ENCODE peak calls at places on chromosomes 12 and 14, in six cellular contexts. One of them, this sample, is unnamed.

GRCh38 chr14:72576258-72576657 is 317.6 kb downstream of the DPF3 start:
- DNase-seq in neuronal stem cell: no peak
- DNase-seq in WTC11: no peak
- DNase-seq in AG10803: no peak
- DNase-seq in stimulated activated CD4-positive, alpha-beta T cell treated with anti-CD3 and anti-CD28 coated beads, Interleukin-4, amount 100 ng/mL, for 24 hours: no peak
- DNase-seq in NCI-H510A treated with DMSO at 0.1 percent for 48 hours: no peak
- DNase-seq in this sample: no peak

GRCh38 chr12:42380733-42381132 is 54.8 kb downstream of the PPHLN1 start:
- DNase-seq in neuronal stem cell: no peak
- DNase-seq in WTC11: no peak
- DNase-seq in AG10803: no peak
- DNase-seq in stimulated activated CD4-positive, alpha-beta T cell treated with anti-CD3 and anti-CD28 coated beads, Interleukin-4, amount 100 ng/mL, for 24 hours: no peak
- DNase-seq in NCI-H510A treated with DMSO at 0.1 percent for 48 hours: no peak
- DNase-seq in this sample: no peak

GRCh38 chr12:22631863-22632463 is 7.0 kb downstream of the ETNK1 start:
- DNase-seq in neuronal stem cell: no peak
- DNase-seq in WTC11: no peak
- DNase-seq in AG10803: peak
- DNase-seq in stimulated activated CD4-positive, alpha-beta T cell treated with anti-CD3 and anti-CD28 coated beads, Interleukin-4, amount 100 ng/mL, for 24 hours: no peak
- DNase-seq in NCI-H510A treated with DMSO at 0.1 percent for 48 hours: peak
- DNase-seq in this sample: peak

GRCh38 chr12:75548879-75549278 is 37.5 kb upstream of the KRR1 start:
- DNase-seq in neuronal stem cell: no peak
- DNase-seq in WTC11: no peak
- DNase-seq in AG10803: no peak
- DNase-seq in stimulated activated CD4-positive, alpha-beta T cell treated with anti-CD3 and anti-CD28 coated beads, Interleukin-4, amount 100 ng/mL, for 24 hours: no peak
- DNase-seq in NCI-H510A treated with DMSO at 0.1 percent for 48 hours: peak
- DNase-seq in this sample: no peak

GRCh38 chr12:116160196-116160595 is 117.3 kb downstream of the MED13L start:
- DNase-seq in neuronal stem cell: no peak
- DNase-seq in WTC11: no peak
- DNase-seq in AG10803: peak
- DNase-seq in stimulated activated CD4-positive, alpha-beta T cell treated with anti-CD3 and anti-CD28 coated beads, Interleukin-4, amount 100 ng/mL, for 24 hours: no peak
- DNase-seq in NCI-H510A treated with DMSO at 0.1 percent for 48 hours: no peak
- DNase-seq in this sample: no peak

GRCh38 chr14:50943943-50944646 is at the start of gene PYGL:
- DNase-seq in neuronal stem cell: peak
- DNase-seq in WTC11: peak
- DNase-seq in AG10803: peak
- DNase-seq in stimulated activated CD4-positive, alpha-beta T cell treated with anti-CD3 and anti-CD28 coated beads, Interleukin-4, amount 100 ng/mL, for 24 hours: peak
- DNase-seq in NCI-H510A treated with DMSO at 0.1 percent for 48 hours: peak
- DNase-seq in this sample: peak

GRCh38 chr12:22684526-22685118 is 59.7 kb downstream of the ETNK1 start:
- DNase-seq in neuronal stem cell: peak
- DNase-seq in WTC11: no peak
- DNase-seq in AG10803: peak
- DNase-seq in stimulated activated CD4-positive, alpha-beta T cell treated with anti-CD3 and anti-CD28 coated beads, Interleukin-4, amount 100 ng/mL, for 24 hours: no peak
- DNase-seq in NCI-H510A treated with DMSO at 0.1 percent for 48 hours: peak
- DNase-seq in this sample: peak

GRCh38 chr14:64265222-64265621 is 28.9 kb downstream of the ESR2 start:
- DNase-seq in neuronal stem cell: no peak
- DNase-seq in WTC11: no peak
- DNase-seq in AG10803: no peak
- DNase-seq in stimulated activated CD4-positive, alpha-beta T cell treated with anti-CD3 and anti-CD28 coated beads, Interleukin-4, amount 100 ng/mL, for 24 hours: no peak
- DNase-seq in NCI-H510A treated with DMSO at 0.1 percent for 48 hours: no peak
- DNase-seq in this sample: no peak

GRCh38 chr14:103696466-103697071 is 18.7 kb downstream of the XRCC3 start:
- DNase-seq in neuronal stem cell: no peak
- DNase-seq in WTC11: no peak
- DNase-seq in AG10803: peak
- DNase-seq in stimulated activated CD4-positive, alpha-beta T cell treated with anti-CD3 and anti-CD28 coated beads, Interleukin-4, amount 100 ng/mL, for 24 hours: no peak
- DNase-seq in NCI-H510A treated with DMSO at 0.1 percent for 48 hours: peak
- DNase-seq in this sample: no peak

GRCh38 chr14:21978184-21978998 is 304.8 kb upstream of the OR4E1 start:
- DNase-seq in neuronal stem cell: peak
- DNase-seq in WTC11: peak
- DNase-seq in AG10803: peak
- DNase-seq in stimulated activated CD4-positive, alpha-beta T cell treated with anti-CD3 and anti-CD28 coated beads, Interleukin-4, amount 100 ng/mL, for 24 hours: peak
- DNase-seq in NCI-H510A treated with DMSO at 0.1 percent for 48 hours: no peak
- DNase-seq in this sample: peak

GRCh38 chr12:116598341-116599284 is 39.4 kb downstream of the MAP1LC3B2 start:
- DNase-seq in neuronal stem cell: no peak
- DNase-seq in WTC11: no peak
- DNase-seq in AG10803: peak
- DNase-seq in stimulated activated CD4-positive, alpha-beta T cell treated with anti-CD3 and anti-CD28 coated beads, Interleukin-4, amount 100 ng/mL, for 24 hours: no peak
- DNase-seq in NCI-H510A treated with DMSO at 0.1 percent for 48 hours: peak
- DNase-seq in this sample: peak

GRCh38 chr14:99909500-99910064 is 116.4 kb downstream of the EML1 start:
- DNase-seq in neuronal stem cell: no peak
- DNase-seq in WTC11: no peak
- DNase-seq in AG10803: no peak
- DNase-seq in stimulated activated CD4-positive, alpha-beta T cell treated with anti-CD3 and anti-CD28 coated beads, Interleukin-4, amount 100 ng/mL, for 24 hours: no peak
- DNase-seq in NCI-H510A treated with DMSO at 0.1 percent for 48 hours: no peak
- DNase-seq in this sample: no peak

GRCh38 chr14:96501383-96501745 is 818 bp upstream of the PAPOLA start:
- DNase-seq in neuronal stem cell: no peak
- DNase-seq in WTC11: no peak
- DNase-seq in AG10803: no peak
- DNase-seq in stimulated activated CD4-positive, alpha-beta T cell treated with anti-CD3 and anti-CD28 coated beads, Interleukin-4, amount 100 ng/mL, for 24 hours: no peak
- DNase-seq in NCI-H510A treated with DMSO at 0.1 percent for 48 hours: peak
- DNase-seq in this sample: peak

GRCh38 chr12:90027041-90027440 is 318.4 kb upstream of the ATP2B1 start:
- DNase-seq in neuronal stem cell: no peak
- DNase-seq in WTC11: no peak
- DNase-seq in AG10803: no peak
- DNase-seq in stimulated activated CD4-positive, alpha-beta T cell treated with anti-CD3 and anti-CD28 coated beads, Interleukin-4, amount 100 ng/mL, for 24 hours: no peak
- DNase-seq in NCI-H510A treated with DMSO at 0.1 percent for 48 hours: no peak
- DNase-seq in this sample: no peak

GRCh38 chr12:93819048-93819491 is 141.9 kb downstream of the CRADD start:
- DNase-seq in neuronal stem cell: no peak
- DNase-seq in WTC11: no peak
- DNase-seq in AG10803: peak
- DNase-seq in stimulated activated CD4-positive, alpha-beta T cell treated with anti-CD3 and anti-CD28 coated beads, Interleukin-4, amount 100 ng/mL, for 24 hours: no peak
- DNase-seq in NCI-H510A treated with DMSO at 0.1 percent for 48 hours: no peak
- DNase-seq in this sample: peak

GRCh38 chr14:101037021-101037817 is 133.7 kb upstream of the RTL1 start:
- DNase-seq in neuronal stem cell: no peak
- DNase-seq in WTC11: no peak
- DNase-seq in AG10803: no peak
- DNase-seq in stimulated activated CD4-positive, alpha-beta T cell treated with anti-CD3 and anti-CD28 coated beads, Interleukin-4, amount 100 ng/mL, for 24 hours: no peak
- DNase-seq in NCI-H510A treated with DMSO at 0.1 percent for 48 hours: no peak
- DNase-seq in this sample: no peak

GRCh38 chr14:99125616-99126431 is 146.2 kb downstream of the BCL11B start:
- DNase-seq in neuronal stem cell: no peak
- DNase-seq in WTC11: no peak
- DNase-seq in AG10803: no peak
- DNase-seq in stimulated activated CD4-positive, alpha-beta T cell treated with anti-CD3 and anti-CD28 coated beads, Interleukin-4, amount 100 ng/mL, for 24 hours: no peak
- DNase-seq in NCI-H510A treated with DMSO at 0.1 percent for 48 hours: no peak
- DNase-seq in this sample: no peak

GRCh38 chr14:105096206-105096875 is 31.1 kb upstream of the GPR132 start:
- DNase-seq in neuronal stem cell: no peak
- DNase-seq in WTC11: no peak
- DNase-seq in AG10803: no peak
- DNase-seq in stimulated activated CD4-positive, alpha-beta T cell treated with anti-CD3 and anti-CD28 coated beads, Interleukin-4, amount 100 ng/mL, for 24 hours: no peak
- DNase-seq in NCI-H510A treated with DMSO at 0.1 percent for 48 hours: no peak
- DNase-seq in this sample: no peak

GRCh38 chr12:56271031-56271430 is 4.3 kb downstream of the COQ10A start:
- DNase-seq in neuronal stem cell: no peak
- DNase-seq in WTC11: no peak
- DNase-seq in AG10803: peak
- DNase-seq in stimulated activated CD4-positive, alpha-beta T cell treated with anti-CD3 and anti-CD28 coated beads, Interleukin-4, amount 100 ng/mL, for 24 hours: no peak
- DNase-seq in NCI-H510A treated with DMSO at 0.1 percent for 48 hours: peak
- DNase-seq in this sample: peak

GRCh38 chr12:108146035-108146893 is 17.2 kb downstream of the WSCD2 start:
- DNase-seq in neuronal stem cell: no peak
- DNase-seq in WTC11: no peak
- DNase-seq in AG10803: no peak
- DNase-seq in stimulated activated CD4-positive, alpha-beta T cell treated with anti-CD3 and anti-CD28 coated beads, Interleukin-4, amount 100 ng/mL, for 24 hours: no peak
- DNase-seq in NCI-H510A treated with DMSO at 0.1 percent for 48 hours: no peak
- DNase-seq in this sample: no peak

GRCh38 chr14:103488960-103489359 is 33.7 kb downstream of the CKB start:
- DNase-seq in neuronal stem cell: no peak
- DNase-seq in WTC11: no peak
- DNase-seq in AG10803: peak
- DNase-seq in stimulated activated CD4-positive, alpha-beta T cell treated with anti-CD3 and anti-CD28 coated beads, Interleukin-4, amount 100 ng/mL, for 24 hours: no peak
- DNase-seq in NCI-H510A treated with DMSO at 0.1 percent for 48 hours: no peak
- DNase-seq in this sample: no peak

GRCh38 chr14:103243764-103244737 is 90.0 kb upstream of the EIF5 start:
- DNase-seq in neuronal stem cell: no peak
- DNase-seq in WTC11: no peak
- DNase-seq in AG10803: no peak
- DNase-seq in stimulated activated CD4-positive, alpha-beta T cell treated with anti-CD3 and anti-CD28 coated beads, Interleukin-4, amount 100 ng/mL, for 24 hours: no peak
- DNase-seq in NCI-H510A treated with DMSO at 0.1 percent for 48 hours: no peak
- DNase-seq in this sample: no peak

GRCh38 chr14:22837750-22838538 is 1.6 kb downstream of the MMP14 start:
- DNase-seq in neuronal stem cell: no peak
- DNase-seq in WTC11: peak
- DNase-seq in AG10803: peak
- DNase-seq in stimulated activated CD4-positive, alpha-beta T cell treated with anti-CD3 and anti-CD28 coated beads, Interleukin-4, amount 100 ng/mL, for 24 hours: no peak
- DNase-seq in NCI-H510A treated with DMSO at 0.1 percent for 48 hours: no peak
- DNase-seq in this sample: peak